ENCODE peak calls at places on chromosomes 16 and 17, in five cellular contexts. P, B, C, Q and V are unnamed samples.

GRCh38 chr17:6893382-6894205 is 62.1 kb upstream of the TEKT1 start:
- DNase-seq in P (no peak), B (no peak), C (no peak), Q (no peak), V (no peak)

GRCh38 chr16:57639172-57639571 is 10.7 kb downstream of the ADGRG1 start:
- DNase-seq in P (no peak), B (no peak), C (peak), Q (no peak), V (peak)

GRCh38 chr17:74561580-74561979 is 5.7 kb downstream of the CD300H start:
- DNase-seq in P (no peak), B (no peak), C (no peak), Q (no peak), V (no peak)

GRCh38 chr17:42698736-42699414 is 16.5 kb downstream of the CNTNAP1 start:
- DNase-seq in P (no peak), B (no peak), C (no peak), Q (no peak), V (no peak)

GRCh38 chr17:18237461-18237860 is 12.0 kb downstream of the LLGL1 start:
- DNase-seq in P (no peak), B (no peak), C (no peak), Q (no peak), V (no peak)

GRCh38 chr16:10180771-10181163 is 1.5 kb downstream of the GRIN2A start:
- DNase-seq in P (peak), B (no peak), C (peak), Q (no peak), V (peak)

GRCh38 chr17:27533874-27534815 is 77.9 kb downstream of the KSR1 start:
- DNase-seq in P (no peak), B (no peak), C (no peak), Q (no peak), V (no peak)

GRCh38 chr17:488993-489757 is 136.6 kb upstream of the RPH3AL start:
- DNase-seq in P (no peak), B (peak), C (no peak), Q (no peak), V (no peak)

GRCh38 chr17:79515646-79516604 is 94.9 kb downstream of the RBFOX3 start:
- DNase-seq in P (no peak), B (no peak), C (no peak), Q (no peak), V (no peak)

GRCh38 chr17:62718420-62718819 is 89.7 kb downstream of the MARCHF10 start:
- DNase-seq in P (no peak), B (no peak), C (no peak), Q (no peak), V (no peak)

GRCh38 chr17:27381007-27381501 is 75.2 kb upstream of the KSR1 start:
- DNase-seq in P (peak), B (peak), C (peak), Q (peak), V (no peak)

GRCh38 chr17:67032382-67032781 is 12.0 kb upstream of the CACNG1 start:
- DNase-seq in P (no peak), B (no peak), C (no peak), Q (no peak), V (no peak)

GRCh38 chr16:79093554-79093967 is 507.0 kb downstream of the MAF start:
- DNase-seq in P (no peak), B (peak), C (no peak), Q (no peak), V (no peak)

GRCh38 chr17:49388290-49388640 is 26.2 kb upstream of the ZNF652 start:
- DNase-seq in P (no peak), B (peak), C (no peak), Q (no peak), V (no peak)

GRCh38 chr17:15263206-15263579 is 1.9 kb downstream of the PMP22 start:
- DNase-seq in P (peak), B (no peak), C (peak), Q (no peak), V (peak)

GRCh38 chr16:49544828-49545227 is 171.2 kb downstream of the C16orf78 start:
- DNase-seq in P (no peak), B (no peak), C (no peak), Q (no peak), V (no peak)
- H3K27ac ChIP-seq in P (no peak), B (no peak), C (no peak), Q (no peak), V (no peak)

GRCh38 chr17:3983945-3984484 is 19.8 kb upstream of the ATP2A3 start:
- DNase-seq in P (no peak), B (no peak), C (peak), Q (no peak), V (no peak)
- H3K4me3 ChIP-seq in P (no peak), B (no peak), C (no peak), Q (no peak), V (no peak)

DNA sequence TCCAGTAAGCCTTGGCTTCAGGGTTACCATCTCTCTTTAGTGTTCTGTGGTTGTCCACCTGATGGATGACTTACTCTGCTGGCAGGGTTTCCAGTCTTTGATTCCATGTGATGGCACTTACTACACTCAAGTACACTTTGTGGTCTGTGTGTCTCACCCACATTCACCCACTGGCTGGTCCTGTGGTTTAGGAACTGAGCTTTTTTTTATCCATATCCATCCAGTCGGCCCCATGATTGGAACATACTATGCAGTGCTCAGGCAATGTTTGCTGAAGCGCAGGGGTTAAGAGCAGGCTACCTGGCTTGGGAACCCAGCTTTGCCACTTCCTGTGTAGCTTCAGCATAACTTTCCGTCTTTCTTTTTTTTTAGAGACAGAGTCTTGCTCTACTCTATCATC is 2.8 kb upstream of the FUS start:
- DNase-seq in P (no peak), B (peak), C (no peak), Q (no peak), V (no peak)
- H3K27ac ChIP-seq in P (no peak), B (peak), C (no peak), Q (no peak), V (no peak)

DNA sequence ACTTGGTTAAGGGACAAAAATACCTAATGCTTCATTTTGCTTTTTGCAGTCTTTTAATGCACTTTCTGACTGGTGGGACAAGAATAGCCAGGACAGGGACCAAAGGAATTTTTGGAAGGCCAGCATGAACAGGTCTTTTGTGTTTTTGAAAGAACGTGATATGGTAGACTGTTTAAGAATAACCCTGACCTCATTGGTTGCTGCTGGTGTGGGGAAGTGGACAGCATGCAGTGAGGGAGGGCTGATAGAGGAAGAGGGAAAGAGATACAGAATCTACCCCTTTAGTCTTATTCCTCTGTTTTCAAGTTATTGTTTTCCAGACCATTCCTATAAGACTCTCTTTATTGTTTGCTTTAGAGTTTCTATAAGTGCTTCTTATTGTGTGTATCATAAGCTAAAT is 816.2 kb downstream of the CDH11 start:
- DNase-seq in P (no peak), B (no peak), C (no peak), Q (no peak), V (no peak)
- H3K4me3 ChIP-seq in P (no peak), B (no peak), C (no peak), Q (no peak), V (no peak)

DNA sequence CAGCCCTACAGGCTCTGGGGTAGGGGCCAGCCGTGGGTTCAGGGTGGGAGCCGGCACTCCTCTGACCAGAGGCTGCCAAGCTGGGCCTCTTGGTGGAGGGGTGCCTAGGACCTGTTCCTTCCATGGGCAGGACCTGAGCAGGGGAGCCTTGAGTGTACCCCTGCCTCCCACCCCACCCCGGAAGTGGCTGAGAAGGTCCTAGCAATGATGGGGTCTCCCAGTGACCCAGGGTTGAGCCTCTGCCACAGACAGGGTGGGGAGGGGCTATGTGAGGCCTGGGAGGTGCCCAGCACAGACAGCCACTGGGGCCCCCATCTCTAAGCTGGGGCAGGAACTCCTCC is 6.2 kb upstream of the MTSS2 start:
- DNase-seq in P (no peak), B (no peak), C (no peak), Q (no peak), V (no peak)
- H3K27ac ChIP-seq in P (peak), B (no peak), C (peak), Q (no peak), V (peak)

DNA sequence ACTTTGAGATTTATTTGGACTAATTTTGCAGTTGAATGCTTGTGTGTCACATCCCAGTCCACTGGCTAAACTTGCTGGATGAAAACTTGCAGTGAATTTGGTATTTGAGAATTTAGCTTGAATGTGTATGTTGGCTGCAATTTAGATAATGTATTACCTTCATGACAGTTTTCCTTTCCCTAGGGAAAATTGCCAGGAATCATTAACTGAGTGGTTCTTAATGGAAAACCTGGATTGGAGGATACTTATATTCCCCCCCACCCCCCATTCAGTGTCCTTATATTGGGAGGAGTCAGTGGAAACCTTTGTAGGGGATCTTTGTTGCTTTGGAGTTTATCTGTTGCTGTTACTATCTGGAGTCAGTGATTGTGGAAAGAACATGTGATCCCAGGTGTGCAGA is 67.6 kb downstream of the KPNA2 start:
- DNase-seq in P (no peak), B (no peak), C (no peak), Q (no peak), V (no peak)
- H3K4me3 ChIP-seq in P (peak), B (peak), C (peak), Q (no peak), V (no peak)